ENCODE peak calls at places on chromosomes 6 and 20, in six cellular contexts. H is NB4, J is endothelial cell of umbilical vein, A is A549, V is HepG2, L is GM12878. X is an unnamed sample.

GRCh38 chr6:80527552-80528052 is 421.1 kb downstream of the BCKDHB start:
- DNase-seq in V (peak), J (no peak), H (no peak), L (no peak), A (peak), X (no peak)

GRCh38 chr20:49657118-49657901 is 56.4 kb downstream of the B4GALT5 start:
- DNase-seq in L (no peak), J (no peak), A (no peak), H (peak), V (no peak), X (no peak)

GRCh38 chr20:34537651-34538050 is 20.9 kb upstream of the MAP1LC3A start:
- DNase-seq in V (no peak), L (no peak), H (no peak), J (no peak), A (no peak), X (no peak)

GRCh38 chr6:154515808-154516207 is 5.3 kb upstream of the CNKSR3 start:
- DNase-seq in A (no peak), L (no peak), V (no peak), H (no peak), J (peak), X (no peak)

GRCh38 chr6:157712585-157713295 is 110.3 kb upstream of the SNX9 start:
- DNase-seq in L (no peak), J (no peak), A (no peak), V (no peak), H (no peak), X (no peak)

GRCh38 chr20:24580006-24580405 is 110.6 kb downstream of the SYNDIG1 start:
- DNase-seq in A (no peak), V (no peak), J (no peak), L (no peak), H (no peak), X (no peak)

GRCh38 chr20:50385733-50386640 is 124.2 kb upstream of the PTPN1 start:
- DNase-seq in H (no peak), A (no peak), J (no peak), V (no peak), L (no peak), X (peak)

GRCh38 chr6:118333772-118334171 is 214.3 kb upstream of the PLN start:
- DNase-seq in V (no peak), L (no peak), J (no peak), H (no peak), A (no peak), X (no peak)

GRCh38 chr6:49662877-49663231 is 26.2 kb upstream of the RHAG start:
- DNase-seq in V (no peak), H (no peak), J (no peak), L (no peak), A (no peak), X (no peak)

GRCh38 chr6:167996424-167997199 is 859 bp upstream of the KIF25 start:
- DNase-seq in H (peak), J (no peak), A (peak), L (no peak), V (no peak), X (no peak)

GRCh38 chr6:135322427-135323201 is 141.5 kb downstream of the MYB start:
- DNase-seq in L (peak), H (peak), V (no peak), J (no peak), A (no peak), X (peak)

GRCh38 chr6:30752164-30752927 is 8.0 kb upstream of the IER3 start:
- DNase-seq in J (peak), A (peak), V (no peak), H (peak), L (no peak), X (peak)
- TF ChIP-seq MYC in J (no peak), A (no peak), V (no peak), H (no peak), L (no peak), X (no peak)

GRCh38 chr20:62766716-62767115 is 29.6 kb upstream of the MRGBP start:
- DNase-seq in A (no peak), L (no peak), V (no peak), H (no peak), J (no peak), X (no peak)
- TF ChIP-seq MYC in A (no peak), L (no peak), V (no peak), H (no peak), J (no peak), X (no peak)

DNA sequence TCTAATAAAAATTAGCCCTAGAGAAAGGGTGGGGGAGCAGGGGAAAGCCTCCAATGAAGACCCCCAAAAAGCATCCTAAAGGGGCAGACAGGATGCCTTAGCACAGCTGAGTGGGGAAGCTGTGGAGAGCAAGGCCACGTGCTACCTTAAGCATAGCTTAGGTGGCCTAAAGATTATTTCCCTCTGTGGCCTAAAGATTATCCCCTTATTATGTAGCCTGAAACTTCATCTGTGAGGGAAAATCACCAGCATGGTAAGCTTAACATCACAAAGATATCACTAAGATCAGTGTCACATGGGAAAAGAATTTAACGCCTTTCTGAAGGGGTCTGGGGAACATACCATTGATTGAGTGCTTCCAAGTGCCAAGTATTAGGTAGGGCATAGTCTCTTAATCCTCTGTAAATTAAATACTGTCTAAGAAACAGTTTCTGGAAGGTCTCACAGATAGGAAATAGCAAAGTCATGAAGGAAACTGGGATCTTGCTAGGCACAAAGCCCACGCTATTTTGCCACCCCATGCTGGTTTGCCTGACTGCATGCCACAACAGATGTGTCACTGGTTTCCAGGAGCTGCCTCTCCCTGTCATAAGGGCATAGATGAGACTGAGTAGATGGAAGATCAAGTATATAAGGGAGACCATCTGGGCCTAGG is 170.0 kb downstream of the HACE1 start:
- DNase-seq in A (no peak), J (no peak), L (no peak), H (no peak), V (no peak), X (no peak)
- TF ChIP-seq MYC in A (no peak), J (no peak), L (no peak), H (no peak), V (no peak), X (no peak)

DNA sequence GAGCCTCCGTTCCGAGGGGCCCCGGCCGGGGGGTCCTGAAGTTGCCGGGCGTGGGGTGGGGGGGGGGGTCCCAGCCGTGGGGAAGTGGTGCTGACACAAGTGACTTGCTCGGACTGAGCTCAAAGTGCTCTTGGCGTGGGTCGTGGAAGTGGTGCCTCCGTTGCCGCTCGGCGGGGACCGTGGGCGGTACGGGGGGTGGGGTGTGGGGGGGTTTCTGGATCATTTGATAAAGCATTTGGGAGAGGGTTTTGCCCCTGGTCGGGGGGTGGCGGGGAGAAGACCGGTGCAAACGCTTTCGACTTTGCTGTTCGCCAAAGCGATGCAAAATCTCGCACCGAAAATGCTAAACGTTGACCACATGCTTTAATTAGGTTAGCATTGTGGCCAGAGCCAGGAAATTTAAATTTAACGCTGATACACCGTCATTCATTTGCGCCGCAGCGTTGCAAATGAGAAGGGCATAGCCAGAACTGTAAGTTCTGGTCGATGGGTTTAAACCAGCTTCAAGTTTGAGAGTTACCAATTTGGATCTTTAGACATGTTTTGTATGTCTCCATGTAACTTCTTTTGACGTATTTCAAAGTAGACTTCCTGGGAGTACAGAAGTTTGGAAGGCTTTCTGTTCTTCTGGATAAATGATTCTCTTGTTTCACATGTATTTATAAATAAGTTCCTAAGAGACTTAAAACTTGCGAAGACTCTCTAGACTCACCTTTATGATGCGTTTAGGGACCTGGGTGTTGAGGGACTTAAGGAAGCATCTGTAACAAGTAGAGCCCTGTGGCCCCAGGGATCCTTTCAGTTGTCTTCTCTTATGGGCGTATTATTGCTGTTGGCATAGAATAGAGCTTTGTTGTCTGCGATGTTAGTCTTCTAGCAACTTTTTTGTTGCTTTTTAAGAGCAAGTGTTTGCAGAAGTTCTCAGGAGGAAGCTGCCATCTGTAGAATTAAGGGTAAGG is 1.0 kb downstream of the CDYL start:
- DNase-seq in V (no peak), L (no peak), J (peak), H (peak), A (peak), X (peak)
- TF ChIP-seq MYC in V (no peak), L (no peak), J (no peak), H (peak), A (no peak), X (no peak)

GRCh38 chr6:144284753-144285547 is at the start of gene UTRN:
- DNase-seq in J (peak), L (no peak), A (peak), V (peak), H (peak), X (peak)
- TF ChIP-seq MYC in J (no peak), L (no peak), A (no peak), V (peak), H (no peak), X (no peak)

DNA sequence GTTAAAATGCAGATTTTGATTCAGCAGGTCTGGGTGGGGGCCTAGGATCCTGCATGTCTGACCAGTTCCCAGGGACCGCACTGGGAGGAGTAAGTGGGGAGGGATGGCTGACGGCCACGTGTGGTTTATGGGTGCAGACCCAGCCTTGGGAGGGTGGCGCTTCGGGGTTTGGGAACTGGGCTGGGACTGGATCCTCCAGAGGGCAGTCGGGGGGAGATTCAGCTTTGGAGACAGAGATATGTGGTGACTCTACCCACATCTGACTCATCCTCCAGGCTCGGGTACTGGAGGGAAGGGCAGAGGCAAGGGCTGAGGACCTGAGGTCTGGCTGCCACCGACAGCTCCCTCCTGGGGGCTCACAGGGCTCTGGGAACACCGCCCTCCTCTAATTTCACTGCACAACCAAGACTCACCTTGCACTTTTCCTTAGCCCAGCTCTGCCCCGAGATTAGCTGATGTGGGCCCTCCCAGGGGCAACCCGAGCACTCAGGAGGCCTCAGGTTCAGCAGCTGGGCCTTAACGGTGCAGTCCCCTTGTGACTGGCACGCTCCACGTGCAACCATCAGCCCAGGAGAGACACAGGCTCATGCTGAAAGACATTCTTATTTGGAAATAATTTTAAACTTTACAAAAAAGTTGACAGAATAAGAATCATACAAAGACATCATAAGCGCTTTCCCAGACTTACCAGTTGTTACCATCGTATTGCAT is 172.8 kb upstream of the PMEPA1 start:
- DNase-seq in J (no peak), L (no peak), H (no peak), V (no peak), A (peak), X (no peak)
- TF ChIP-seq MYC in J (no peak), L (no peak), H (no peak), V (no peak), A (no peak), X (no peak)

GRCh38 chr6:35516712-35517111 is 4.0 kb upstream of the TULP1 start:
- DNase-seq in H (no peak), A (no peak), V (no peak), J (no peak), L (no peak), X (no peak)

GRCh38 chr6:35518566-35519312 is 6.0 kb upstream of the TULP1 start:
- DNase-seq in L (no peak), A (no peak), H (no peak), V (no peak), J (no peak), X (no peak)

GRCh38 chr6:35522660-35523658 is 10.3 kb upstream of the TULP1 start:
- DNase-seq in V (peak), J (peak), H (peak), L (peak), A (peak), X (peak)

GRCh38 chr6:35521235-35521634 is 8.5 kb upstream of the TULP1 start:
- DNase-seq in J (no peak), A (no peak), L (no peak), H (no peak), V (no peak), X (no peak)

GRCh38 chr6:35519313-35520015 is 6.8 kb upstream of the TULP1 start:
- DNase-seq in J (no peak), V (no peak), L (no peak), H (no peak), A (no peak), X (no peak)
- TF ChIP-seq MYC in J (no peak), V (no peak), L (no peak), H (no peak), A (no peak), X (no peak)

GRCh38 chr20:20491110-20491783 is 123.3 kb downstream of the INSM1 start:
- DNase-seq in V (no peak), J (peak), L (no peak), H (no peak), A (no peak), X (no peak)
- TF ChIP-seq MYC in V (no peak), J (no peak), L (no peak), H (no peak), A (no peak), X (no peak)